ENCODE peak calls at places on chromosomes 3 and 15, in four cellular contexts. N, C, O and I are unnamed samples.

GRCh38 chr3:36192901-36193300 is 187.4 kb upstream of the STAC start:
- DNase-seq in N (no peak), C (no peak), O (no peak), I (no peak)

GRCh38 chr3:143885803-143886427 is 37.6 kb upstream of the SLC9A9 start:
- DNase-seq in N (peak; percentile 41), C (peak; percentile 48), O (no peak), I (peak; percentile 34)

GRCh38 chr15:38474155-38474757 is 20.3 kb downstream of the FAM98B start:
- DNase-seq in N (peak; percentile 55), C (peak; percentile 61), O (no peak), I (peak; percentile 82)

GRCh38 chr3:168625477-168625876 is 529.8 kb upstream of the GOLIM4 start:
- DNase-seq in N (no peak), C (no peak), O (no peak), I (no peak)

GRCh38 chr3:63724987-63725386 is 72.5 kb downstream of the SNTN start:
- DNase-seq in N (peak; percentile 7), C (no peak), O (no peak), I (peak; percentile 87)

GRCh38 chr15:91980502-91981267 is 127.2 kb downstream of the SLCO3A1 start:
- DNase-seq in N (no peak), C (no peak), O (no peak), I (no peak)

GRCh38 chr15:39599871-39600270 is 19.0 kb downstream of the THBS1 start:
- DNase-seq in N (no peak), C (no peak), O (no peak), I (peak; percentile 79)

GRCh38 chr15:98518823-98519561 is 129.3 kb upstream of the IGF1R start:
- DNase-seq in N (peak; percentile 75), C (peak; percentile 85), O (peak; percentile 62), I (peak; percentile 76)

GRCh38 chr15:47411733-47412530 is 305.4 kb upstream of the SEMA6D start:
- DNase-seq in N (no peak), C (no peak), O (no peak), I (no peak)

GRCh38 chr15:62413786-62414185 is 248.7 kb upstream of the C2CD4B start:
- DNase-seq in N (no peak), C (no peak), O (no peak), I (no peak)

GRCh38 chr3:169354774-169355501 is 308.6 kb downstream of the MECOM start:
- DNase-seq in N (no peak), C (no peak), O (no peak), I (no peak)

GRCh38 chr3:160869825-160870224 is 113.8 kb downstream of the PPM1L start:
- DNase-seq in N (no peak), C (no peak), O (no peak), I (no peak)

DNA sequence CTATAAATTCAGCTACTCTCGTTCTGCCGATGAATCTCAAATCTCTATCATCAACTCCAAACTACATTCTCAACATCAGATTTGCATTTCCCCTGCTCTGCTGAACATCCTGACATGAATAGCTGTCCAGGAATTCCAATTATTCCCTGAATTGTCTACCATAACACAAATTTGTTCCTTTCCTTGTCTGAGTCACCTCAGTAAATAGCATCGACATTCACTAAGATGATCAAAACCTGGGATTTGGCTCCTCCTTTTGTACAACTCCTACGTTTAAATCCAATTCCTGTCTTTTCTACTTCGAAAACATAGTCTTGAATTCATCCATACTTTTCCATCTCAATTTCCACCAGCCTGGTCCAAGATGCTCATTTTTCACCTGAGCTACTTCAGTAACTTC is 107.0 kb downstream of the GREM1 start:
- DNase-seq in N (no peak), C (peak; percentile 89), O (no peak), I (peak; percentile 92)
- TF ChIP-seq USF2 in N (no peak), C (no peak), O (no peak), I (no peak)

DNA sequence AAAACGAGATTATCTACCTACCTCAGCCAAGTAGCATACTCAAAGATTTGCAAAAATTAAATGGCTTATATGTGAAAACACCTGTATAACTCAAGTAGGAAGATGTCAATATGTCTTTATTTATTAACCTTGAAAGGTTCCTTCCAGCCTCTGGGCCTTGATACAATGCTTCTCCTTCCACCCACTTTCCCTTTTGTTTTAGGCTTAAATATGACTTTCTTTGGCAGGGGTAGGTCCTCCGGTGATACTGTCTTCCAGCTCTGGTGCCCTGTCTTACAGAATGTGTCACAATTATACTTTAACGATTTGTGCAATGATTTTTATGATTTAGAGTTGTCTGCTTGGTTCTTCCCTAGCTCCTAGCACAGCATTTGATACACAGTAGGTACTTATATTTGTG is 4.1 kb downstream of the LINS1 start:
- DNase-seq in N (no peak), C (no peak), O (no peak), I (no peak)
- H3K4me2 ChIP-seq in N (peak overlapping the region; percentile 70), C (no peak overlapping the region), O (no peak overlapping the region), I (no peak overlapping the region)

GRCh38 chr15:65529754-65530317 is 427 bp upstream of the HACD3 start:
- DNase-seq in N (no peak), C (no peak), O (no peak), I (no peak)

GRCh38 chr15:65528461-65529060 is 1.7 kb upstream of the HACD3 start:
- DNase-seq in N (no peak), C (no peak), O (no peak), I (no peak)

GRCh38 chr15:65532738-65533051 is 2.4 kb downstream of the HACD3 start:
- DNase-seq in N (no peak), C (peak; percentile 43), O (no peak), I (peak; percentile 88)

GRCh38 chr15:65533057-65533752 is 2.9 kb downstream of the HACD3 start:
- DNase-seq in N (peak; percentile 29), C (no peak), O (no peak), I (peak; percentile 18)

GRCh38 chr15:65530318-65531111 is at the start of gene HACD3:
- DNase-seq in N (peak; percentile 98), C (peak; percentile 90), O (peak; percentile 96), I (peak; percentile 69)
- H3K4me1 ChIP-seq in N (peaks cover 29% of the 10 kb centered on the region), C (peaks cover 44% of the 10 kb centered on the region), O (peaks cover 5% of the 10 kb centered on the region), I (peaks cover 11% of the 10 kb centered on the region)

GRCh38 chr3:127634653-127635052 is 5.7 kb downstream of the PODXL2 start:
- DNase-seq in N (no peak), C (no peak), O (no peak), I (no peak)
- TF ChIP-seq USF2 in N (no peak), C (no peak), O (no peak), I (no peak)

DNA sequence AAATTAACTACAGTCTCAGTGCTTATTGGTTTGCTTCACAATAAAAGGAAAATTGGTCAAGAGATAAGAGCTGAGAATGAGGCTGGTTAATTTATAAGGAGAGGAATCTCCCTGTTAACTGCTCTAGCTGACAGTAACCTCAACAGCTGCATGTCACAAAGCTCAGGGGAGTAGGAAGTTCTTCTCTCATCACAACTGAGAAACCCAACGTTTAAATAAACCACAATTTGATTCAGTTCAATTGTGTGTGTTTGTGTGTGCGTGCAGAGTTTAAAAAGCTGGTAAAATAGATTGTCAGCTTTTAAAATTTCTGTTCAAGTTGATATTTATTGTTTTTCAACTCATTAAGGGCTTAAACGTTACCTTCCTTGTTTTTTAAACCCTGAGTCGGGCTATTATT is 3.5 kb upstream of the TGFBR2 start:
- DNase-seq in N (no peak), C (no peak), O (no peak), I (no peak)
- H3K4me2 ChIP-seq in N (no peak overlapping the region), C (no peak overlapping the region), O (no peak overlapping the region), I (no peak overlapping the region)

DNA sequence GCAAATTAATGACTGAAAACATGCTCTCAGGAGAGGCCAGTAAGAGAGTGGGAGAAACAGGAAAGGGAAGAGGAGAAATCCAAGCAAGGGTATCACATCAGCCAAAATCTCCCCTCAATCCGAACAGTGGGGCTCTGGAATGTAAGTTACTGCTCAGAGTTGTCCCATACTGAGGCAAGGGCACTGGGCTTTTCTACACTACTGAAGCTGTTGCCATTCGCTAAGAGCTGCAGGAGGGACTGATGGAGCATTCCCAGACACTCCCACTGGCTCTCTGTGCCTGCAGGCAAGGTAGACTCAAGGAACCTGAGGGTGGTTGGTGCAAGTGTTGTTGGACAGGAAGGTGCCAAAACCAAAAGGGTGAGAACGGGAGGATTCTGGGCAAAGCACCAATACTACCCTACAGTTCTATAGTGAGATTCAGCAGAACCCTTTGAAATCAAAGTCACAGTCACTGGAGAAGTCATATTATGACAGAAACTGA is 46.1 kb downstream of the NEK10 start:
- DNase-seq in N (no peak), C (no peak), O (no peak), I (no peak)
- H3K4me1 ChIP-seq in N (no peaks in the 10 kb centered on the region), C (peaks cover 30% of the 10 kb centered on the region), O (no peaks in the 10 kb centered on the region), I (peaks cover 24% of the 10 kb centered on the region)

GRCh38 chr3:38515367-38515766 is 19.2 kb downstream of the EXOG start:
- DNase-seq in N (no peak), C (no peak), O (no peak), I (no peak)
- TF ChIP-seq USF2 in N (no peak), C (no peak), O (no peak), I (no peak)

DNA sequence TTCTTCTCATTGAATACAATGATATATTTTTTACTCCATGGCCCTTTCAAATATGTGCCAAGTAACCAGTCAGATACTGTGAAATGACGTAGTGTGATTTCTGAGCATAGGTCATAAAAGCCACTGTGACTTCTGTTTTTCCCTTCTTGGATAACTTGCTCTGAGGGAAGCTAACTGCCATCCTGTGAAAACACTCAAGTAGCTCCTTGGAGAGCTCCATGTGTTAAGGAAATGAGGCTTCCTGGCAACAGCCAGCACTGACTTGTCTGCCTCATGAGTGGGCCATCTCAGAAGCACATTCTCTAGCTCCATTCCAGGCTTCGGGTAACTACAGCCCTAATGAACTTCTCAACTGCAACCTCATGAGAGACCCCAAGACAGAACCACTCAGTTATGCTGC is 9.5 kb upstream of the CCDC80 start:
- DNase-seq in N (no peak), C (no peak), O (no peak), I (peak; percentile 62)
- H3K4me2 ChIP-seq in N (no peak overlapping the region), C (no peak overlapping the region), O (no peak overlapping the region), I (no peak overlapping the region)